ENCODE peak calls at places on chromosomes 7 and 10, in seven cellular contexts. H, I, V, T, M, B and D are unnamed samples.

GRCh38 chr7:129610709-129611245 is 743 bp upstream of the NRF1 start:
- DNase-seq in H (no peak), V (no peak), I (no peak), B (no peak), T (no peak), M (peak), D (no peak)

GRCh38 chr10:43809211-43809930 is 160.7 kb upstream of the ZNF32 start:
- DNase-seq in T (no peak), I (peak), M (peak), H (peak), V (peak), B (no peak), D (peak)

GRCh38 chr10:59148701-59149100 is 27.7 kb upstream of the PHYHIPL start:
- DNase-seq in H (no peak), I (no peak), M (no peak), B (no peak), V (no peak), T (no peak), D (no peak)

GRCh38 chr10:86632009-86632800 is 22.1 kb upstream of the OPN4 start:
- DNase-seq in B (no peak), M (no peak), H (no peak), I (no peak), T (no peak), V (no peak), D (peak)

GRCh38 chr10:131906269-131906639 is 5.4 kb downstream of the PPP2R2D start:
- DNase-seq in V (no peak), T (no peak), I (no peak), H (no peak), B (no peak), M (no peak), D (no peak)

GRCh38 chr10:131534836-131535235 is 223.3 kb upstream of the TCERG1L start:
- DNase-seq in B (no peak), H (no peak), V (no peak), I (no peak), M (no peak), T (no peak), D (no peak)

GRCh38 chr10:109773818-109774440 is 149.4 kb downstream of the XPNPEP1 start:
- DNase-seq in H (no peak), I (peak), B (no peak), T (peak), V (no peak), M (peak), D (peak)

GRCh38 chr7:36310897-36311296 is 78.8 kb upstream of the ANLN start:
- DNase-seq in M (no peak), H (no peak), V (no peak), T (no peak), B (no peak), I (no peak), D (no peak)

GRCh38 chr7:116354171-116354545 is 143.8 kb downstream of the TES start:
- DNase-seq in I (no peak), H (peak), T (no peak), M (peak), V (no peak), B (no peak), D (peak)

GRCh38 chr10:127801302-127801701 is 64.3 kb downstream of the FOXI2 start:
- DNase-seq in B (no peak), V (no peak), M (no peak), T (no peak), H (no peak), I (no peak), D (no peak)

GRCh38 chr7:71486856-71487628 is 355.1 kb downstream of the GALNT17 start:
- DNase-seq in T (no peak), H (peak), I (no peak), M (peak), B (no peak), V (peak), D (peak)

GRCh38 chr7:47488969-47489342 is 93.0 kb downstream of the TNS3 start:
- DNase-seq in M (no peak), V (no peak), I (no peak), T (no peak), B (no peak), H (no peak), D (no peak)

GRCh38 chr10:74502963-74503608 is 323.3 kb upstream of the KAT6B start:
- DNase-seq in H (no peak), I (peak), T (no peak), V (peak), M (peak), B (no peak), D (peak)

GRCh38 chr7:7512861-7513597 is 22.6 kb downstream of the COL28A1 start:
- DNase-seq in I (no peak), B (no peak), H (no peak), T (no peak), V (no peak), M (no peak), D (no peak)

GRCh38 chr7:111112439-111112838 is 21.5 kb downstream of the LRRN3 start:
- DNase-seq in H (no peak), T (no peak), V (no peak), M (peak), B (no peak), I (peak), D (no peak)

GRCh38 chr7:132942721-132943120 is 139.2 kb downstream of the CHCHD3 start:
- DNase-seq in V (no peak), M (no peak), T (no peak), H (no peak), B (no peak), I (no peak), D (no peak)

GRCh38 chr7:54615545-54615944 is 73.4 kb downstream of the VSTM2A start:
- DNase-seq in H (no peak), B (no peak), I (no peak), M (no peak), V (no peak), T (no peak), D (no peak)

GRCh38 chr7:111788426-111788825 is 226.1 kb upstream of the IMMP2L start:
- DNase-seq in I (no peak), M (peak), H (no peak), T (no peak), V (no peak), B (no peak), D (peak)

GRCh38 chr7:29937132-29937531 is 52.5 kb downstream of the SCRN1 start:
- DNase-seq in I (no peak), V (no peak), B (no peak), M (no peak), T (no peak), H (no peak), D (no peak)

GRCh38 chr7:108376206-108376605 is 80.0 kb downstream of the NRCAM start:
- DNase-seq in M (no peak), T (no peak), V (no peak), I (no peak), B (no peak), H (no peak), D (no peak)

GRCh38 chr10:45091968-45092367 is 91.2 kb downstream of the ZNF22 start:
- DNase-seq in B (no peak), M (no peak), T (no peak), I (no peak), V (no peak), H (no peak), D (no peak)

GRCh38 chr7:55526329-55526728 is 46.0 kb downstream of the VOPP1 start:
- DNase-seq in I (no peak), H (no peak), B (no peak), V (no peak), T (no peak), M (no peak), D (no peak)

GRCh38 chr10:103758294-103758681 is 97.1 kb downstream of the SH3PXD2A start:
- DNase-seq in T (peak), V (no peak), I (peak), B (no peak), M (peak), H (no peak), D (peak)

GRCh38 chr10:79344502-79345195 is 2.6 kb upstream of the PPIF start:
- DNase-seq in T (no peak), B (peak), M (no peak), H (no peak), V (no peak), I (no peak), D (no peak)

GRCh38 chr10:126135177-126135576 is 238.8 kb downstream of the FANK1 start:
- DNase-seq in B (no peak), M (peak), H (no peak), T (no peak), V (no peak), I (no peak), D (peak)

GRCh38 chr7:155173905-155174304 is 103.8 kb downstream of the HTR5A start:
- DNase-seq in V (no peak), B (no peak), I (no peak), M (no peak), T (no peak), H (no peak), D (no peak)

GRCh38 chr10:117477961-117478670 is 64.4 kb upstream of the EMX2 start:
- DNase-seq in B (no peak), I (peak), M (peak), V (peak), T (peak), H (no peak), D (peak)

GRCh38 chr10:103879409-103879808 is 24.0 kb upstream of the SH3PXD2A start:
- DNase-seq in H (no peak), V (no peak), I (no peak), B (no peak), T (no peak), M (no peak), D (no peak)

GRCh38 chr10:46537309-46537708 is 19.1 kb downstream of the GPRIN2 start:
- DNase-seq in V (no peak), B (peak), T (no peak), M (peak), H (peak), I (no peak), D (no peak)

GRCh38 chr10:43040482-43041256 is 36.2 kb upstream of the RET start:
- DNase-seq in H (no peak), M (no peak), I (no peak), V (no peak), T (no peak), B (peak), D (no peak)

GRCh38 chr7:64879097-64879730 is 23.9 kb upstream of the ZNF273 start:
- DNase-seq in V (no peak), B (no peak), M (no peak), I (no peak), T (no peak), H (peak), D (no peak)

GRCh38 chr10:32055478-32056135 is 618 bp downstream of the KIF5B start:
- DNase-seq in T (peak), I (peak), M (peak), V (no peak), H (peak), B (peak), D (peak)
- TF ChIP-seq CTCF in T (no peak), I (peak), M (peak), V (peak), H (no peak), B (no peak), D (no peak)

GRCh38 chr7:92178928-92179373 is at the start of gene LRRD1:
- DNase-seq in B (peak), I (peak), H (peak), M (peak), V (peak), T (peak), D (peak)
- H3K4me3 ChIP-seq in B (peak), I (peak), H (peak), M (peak), V (peak), T (peak), D (peak)

DNA sequence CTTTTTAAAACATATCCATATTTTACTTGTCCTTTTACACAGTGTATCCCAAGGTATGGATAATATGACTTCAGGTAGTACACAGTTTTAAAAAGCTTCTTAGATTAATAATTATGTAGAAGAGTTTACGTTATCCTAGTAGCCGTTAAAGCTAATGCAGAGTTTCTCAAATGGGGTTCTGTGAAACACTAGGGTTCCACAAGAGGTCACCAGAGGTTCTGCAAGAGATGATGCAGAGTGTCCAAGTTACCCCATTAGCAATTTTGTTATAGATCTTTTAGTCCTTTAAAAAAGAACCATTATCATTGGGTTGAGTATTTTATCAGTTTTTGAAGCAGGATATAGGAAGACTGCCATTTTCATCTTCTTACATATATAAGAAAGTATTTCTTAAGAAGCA is 298.9 kb upstream of the HPS1 start:
- DNase-seq in V (no peak), M (no peak), H (no peak), T (no peak), I (no peak), B (no peak), D (no peak)
- TF ChIP-seq CTCF in V (no peak), M (no peak), H (no peak), T (no peak), I (no peak), B (no peak), D (no peak)

GRCh38 chr10:23195846-23196200 is 3.7 kb downstream of the PTF1A start:
- DNase-seq in H (no peak), T (no peak), V (no peak), I (no peak), B (no peak), M (no peak), D (no peak)

GRCh38 chr10:23194471-23194965 is 2.4 kb downstream of the PTF1A start:
- DNase-seq in V (no peak), H (no peak), B (no peak), M (no peak), T (no peak), I (no peak), D (no peak)

GRCh38 chr10:23193435-23194074 is 1.4 kb downstream of the PTF1A start:
- DNase-seq in H (no peak), T (no peak), M (no peak), I (no peak), B (no peak), V (no peak), D (no peak)

GRCh38 chr10:23196201-23196600 is 4.1 kb downstream of the PTF1A start:
- DNase-seq in T (no peak), H (no peak), M (no peak), V (no peak), I (no peak), B (no peak), D (no peak)

DNA sequence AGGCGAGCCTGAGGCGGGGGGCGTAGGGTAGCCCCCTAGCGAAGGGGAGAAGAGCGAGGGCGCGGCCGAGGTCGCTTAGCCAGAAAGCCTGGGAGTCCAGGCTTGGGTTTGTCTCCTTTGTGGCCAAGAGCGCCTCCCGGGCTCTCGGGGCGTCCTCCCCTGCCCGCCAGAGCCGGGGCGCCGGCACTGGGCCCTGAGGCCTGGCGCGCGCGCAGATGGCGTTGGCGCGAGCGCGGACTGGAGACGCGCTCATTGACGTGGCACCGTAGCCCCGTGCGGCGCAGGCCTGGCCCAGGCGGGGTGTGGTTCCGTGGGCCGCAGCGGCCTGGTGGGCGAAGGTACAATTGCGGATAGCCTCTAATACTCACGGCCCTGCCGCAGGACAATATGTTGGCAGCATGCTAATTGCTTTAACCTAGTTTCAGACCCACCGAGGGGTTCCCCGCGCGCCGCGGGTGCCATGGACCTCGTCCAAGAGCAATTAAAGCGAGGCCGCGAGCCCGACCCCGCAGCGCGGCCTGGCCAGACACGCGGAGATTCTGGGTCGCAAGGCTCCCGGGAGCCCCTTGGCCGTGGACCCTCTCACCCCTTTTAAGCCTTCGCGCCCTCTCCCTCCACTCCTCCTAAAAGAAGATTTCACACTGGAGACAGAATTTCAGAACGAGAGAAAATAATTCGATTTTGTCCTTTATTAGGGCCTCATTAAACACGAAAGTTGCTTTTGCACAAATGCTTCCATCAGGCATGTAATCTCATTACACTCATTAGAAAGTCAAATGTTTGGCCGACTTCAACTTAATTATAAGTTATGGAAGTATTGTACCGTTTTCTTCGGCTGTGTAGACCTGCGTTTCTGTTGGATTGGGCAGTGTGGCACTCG is 3.1 kb downstream of the PTF1A start:
- DNase-seq in H (no peak), T (no peak), B (no peak), M (no peak), V (no peak), I (no peak), D (no peak)
- H3K4me3 ChIP-seq in H (no peak), T (no peak), B (no peak), M (no peak), V (no peak), I (no peak), D (no peak)

DNA sequence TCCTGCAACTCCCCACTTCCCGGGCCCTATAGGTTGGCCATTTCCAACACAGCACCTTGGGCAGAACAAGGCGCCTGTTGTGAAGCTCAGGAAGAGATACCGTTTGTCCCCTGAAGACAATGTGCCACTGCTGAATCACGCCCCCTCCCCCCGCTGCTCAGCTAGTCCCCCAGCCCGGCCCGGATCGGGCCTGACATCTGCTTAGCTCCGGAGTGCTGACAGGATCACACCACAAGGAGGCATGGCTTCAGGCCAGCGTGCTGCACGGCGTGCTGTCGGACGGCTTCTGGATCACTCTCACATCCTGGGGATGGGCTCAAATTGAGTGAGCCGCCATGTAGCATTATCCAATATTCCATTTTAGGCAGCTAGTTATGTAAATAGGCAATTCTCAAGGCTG is 62.1 kb upstream of the EFCAB10 start:
- DNase-seq in V (no peak), B (no peak), M (peak), I (no peak), H (no peak), T (no peak), D (no peak)
- TF ChIP-seq CTCF in V (peak), B (no peak), M (peak), I (no peak), H (no peak), T (no peak), D (no peak)

GRCh38 chr10:8044908-8045727 is 9.4 kb upstream of the GATA3 start:
- DNase-seq in H (no peak), V (no peak), I (peak), M (no peak), B (no peak), T (no peak), D (no peak)
- H3K4me3 ChIP-seq in H (peak), V (peak), I (peak), M (no peak), B (peak), T (no peak), D (peak)

DNA sequence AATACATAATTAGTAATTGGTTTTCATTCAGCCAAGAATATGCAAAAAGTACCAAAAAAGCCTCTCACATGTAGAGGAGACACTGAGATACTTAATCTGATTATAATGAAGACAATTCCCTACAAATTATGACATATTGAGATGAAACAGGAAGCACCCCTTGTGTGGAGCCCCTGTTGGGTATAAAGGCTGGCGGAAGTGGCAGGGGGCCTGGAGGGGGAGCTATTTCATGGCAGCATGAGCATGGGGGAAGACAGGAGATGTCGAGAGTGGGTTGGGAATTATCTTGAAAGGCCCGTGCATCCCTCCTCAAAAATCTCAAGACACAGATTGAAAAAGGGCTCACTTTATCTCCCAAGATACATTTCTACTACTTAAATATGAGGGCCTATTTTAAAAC is 96.9 kb downstream of the PIP4K2A start:
- DNase-seq in V (no peak), H (no peak), B (no peak), T (no peak), M (no peak), I (no peak), D (no peak)
- TF ChIP-seq CTCF in V (no peak), H (no peak), B (no peak), T (no peak), M (peak), I (no peak), D (no peak)

GRCh38 chr10:101121661-101122045 is 9.4 kb upstream of the TLX1 start:
- DNase-seq in H (no peak), M (no peak), V (no peak), B (no peak), I (no peak), T (no peak), D (no peak)
- H3K4me3 ChIP-seq in H (peak), M (no peak), V (peak), B (peak), I (no peak), T (no peak), D (no peak)

DNA sequence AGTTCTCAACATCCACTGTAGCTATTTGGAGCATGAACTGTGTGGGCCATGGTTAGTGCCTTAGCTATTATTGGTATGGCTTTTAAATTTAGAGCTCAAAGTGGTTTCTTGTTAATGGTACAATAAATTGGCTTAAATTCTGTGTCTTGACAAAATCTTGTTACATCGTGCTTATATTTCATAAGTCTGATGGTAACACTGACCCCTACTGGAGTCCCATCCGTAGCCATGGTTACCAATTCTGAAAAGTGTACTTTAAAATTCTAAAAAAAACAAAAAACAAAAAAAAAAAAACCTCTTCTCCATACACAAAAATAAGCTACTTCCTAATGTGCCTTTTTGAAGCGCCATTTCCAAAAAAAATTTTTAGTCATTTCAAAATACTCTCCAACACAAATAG is 6.4 kb upstream of the RPP30 start:
- DNase-seq in H (no peak), T (peak), B (no peak), M (peak), V (no peak), I (peak), D (peak)
- TF ChIP-seq CTCF in H (no peak), T (peak), B (no peak), M (peak), V (peak), I (peak), D (peak)